ENCODE peak calls at places on chromosomes 13 and 19, in seven cellular contexts. A is GM13976; Q is astrocyte of the cerebellum; X is NCI-H1105; L is uterus; C is HEK293T; Z is CD4-positive, CD25-positive, alpha-beta regulatory T cell. I is an unnamed sample.

GRCh38 chr13:27442797-27443196 is 7.6 kb downstream of the MTIF3 start:
- DNase-seq in Q (no peak), X (no peak), Z (no peak), L (no peak), C (no peak), A (no peak), I (no peak)

GRCh38 chr19:35868172-35868822 is at the start of gene APLP1:
- DNase-seq in L (peak), Q (no peak), Z (peak), X (peak), A (peak), C (peak), I (peak)

GRCh38 chr19:1513492-1514294 is 874 bp upstream of the ADAMTSL5 start:
- DNase-seq in X (no peak), Z (peak), Q (no peak), C (peak), L (peak), A (peak), I (peak)

GRCh38 chr13:46753137-46753536 is 43.8 kb downstream of the ESD start:
- DNase-seq in Z (no peak), L (no peak), A (no peak), X (no peak), C (no peak), Q (no peak), I (no peak)

GRCh38 chr13:29573190-29573589 is 22.3 kb downstream of the SLC7A1 start:
- DNase-seq in Z (no peak), X (no peak), C (no peak), L (no peak), A (peak), Q (no peak), I (peak)

GRCh38 chr19:1849132-1849474 is 820 bp upstream of the REXO1 start:
- DNase-seq in L (no peak), Q (no peak), Z (no peak), X (no peak), A (no peak), C (no peak), I (no peak)

GRCh38 chr19:48614436-48615144 is at the start of gene FAM83E:
- DNase-seq in Z (no peak), X (peak), Q (no peak), L (no peak), C (peak), A (peak), I (no peak)

GRCh38 chr13:78632956-78633355 is 26.0 kb downstream of the OBI1 start:
- DNase-seq in C (no peak), X (no peak), Q (peak), A (no peak), L (no peak), Z (no peak), I (no peak)

GRCh38 chr13:108895220-108895704 is 265.9 kb downstream of the MYO16 start:
- DNase-seq in Q (peak), A (no peak), C (no peak), X (peak), L (no peak), Z (peak), I (peak)

GRCh38 chr19:29672933-29673336 is 7.7 kb downstream of the PLEKHF1 start:
- DNase-seq in C (no peak), Q (no peak), L (no peak), X (no peak), A (peak), Z (peak), I (no peak)

GRCh38 chr19:30480097-30480496 is 107.9 kb downstream of the ZNF536 start:
- DNase-seq in C (no peak), L (no peak), Z (no peak), Q (no peak), A (no peak), X (no peak), I (no peak)

GRCh38 chr13:49086711-49087110 is 111.0 kb downstream of the FNDC3A start:
- DNase-seq in L (no peak), X (no peak), Q (no peak), Z (no peak), C (no peak), A (no peak), I (no peak)

GRCh38 chr19:24049537-24049936 is 37.5 kb upstream of the ZNF254 start:
- DNase-seq in C (no peak), Z (no peak), A (no peak), Q (no peak), X (no peak), L (no peak), I (no peak)

GRCh38 chr13:48775804-48776203 is 122.1 kb downstream of the CYSLTR2 start:
- DNase-seq in X (no peak), C (no peak), Z (no peak), Q (peak), L (no peak), A (no peak), I (peak)

GRCh38 chr13:21639604-21640003 is 31.3 kb upstream of the FGF9 start:
- DNase-seq in X (peak), Q (no peak), L (no peak), C (no peak), Z (no peak), A (no peak), I (no peak)

GRCh38 chr19:13091400-13092161 is 11.1 kb downstream of the LYL1 start:
- DNase-seq in C (no peak), X (no peak), L (peak), Z (no peak), Q (peak), A (no peak), I (no peak)

GRCh38 chr19:12828494-12828893 is 5.9 kb downstream of the RTBDN start:
- DNase-seq in L (no peak), X (peak), A (peak), Z (peak), C (peak), Q (no peak), I (peak)

GRCh38 chr13:58926858-58927257 is 1236.9 kb downstream of the DIAPH3 start:
- DNase-seq in X (no peak), Z (no peak), A (no peak), C (no peak), Q (no peak), L (no peak), I (no peak)